ENCODE peak calls at places on chromosomes 5 and 9, in eight cellular contexts. N is MCF 10A; K is activated CD8-positive, alpha-beta T cell treated with anti-CD3 and anti-CD28 coated beads for 36 hours; P is CD14-positive monocyte; V is stomach; D is AG09309; Q is CD4-positive, alpha-beta T cell; W is bronchial epithelial cell. S is an unnamed sample.

GRCh38 chr9:95783426-95783975 is 92.0 kb upstream of the ERCC6L2 start:
- DNase-seq in Q (no peak), V (no peak), N (peak; percentile 82), K (no peak), W (no peak), P (no peak), D (no peak), S (no peak)

GRCh38 chr5:9013147-9013546 is 532.7 kb downstream of the SEMA5A start:
- DNase-seq in P (no peak), K (no peak), N (no peak), Q (no peak), D (no peak), W (no peak), V (no peak), S (no peak)

GRCh38 chr5:61926911-61927310 is 379.1 kb upstream of the KIF2A start:
- DNase-seq in K (no peak), P (no peak), N (no peak), V (no peak), Q (no peak), W (peak; percentile 61), D (no peak), S (no peak)

GRCh38 chr9:20269620-20270019 is 352.7 kb downstream of the MLLT3 start:
- DNase-seq in D (no peak), Q (no peak), P (no peak), W (peak; percentile 80), V (no peak), N (no peak), K (no peak), S (no peak)

GRCh38 chr5:158873115-158873514 is 226.6 kb downstream of the EBF1 start:
- DNase-seq in W (no peak), P (no peak), V (no peak), N (no peak), Q (no peak), D (no peak), K (no peak), S (no peak)

GRCh38 chr5:174045470-174046025 is at the start of gene NSG2:
- DNase-seq in N (peak; percentile 96), Q (no peak), P (no peak), K (peak; percentile 60), V (peak; percentile 81), D (peak; percentile 71), W (peak; percentile 60), S (peak; percentile 83)

GRCh38 chr5:125559296-125559695 is 812.9 kb upstream of the ZNF608 start:
- DNase-seq in K (no peak), Q (no peak), V (no peak), D (peak; percentile 83), P (no peak), N (peak; percentile 88), W (peak; percentile 99), S (no peak)

GRCh38 chr9:70998962-70999361 is 122.5 kb downstream of the TRPM3 start:
- DNase-seq in Q (no peak), D (peak; percentile 5), N (no peak), K (no peak), W (no peak), V (no peak), P (no peak), S (no peak)

GRCh38 chr5:76737846-76738245 is 21.9 kb downstream of the F2R start:
- DNase-seq in V (no peak), W (no peak), K (no peak), P (no peak), N (no peak), D (no peak), Q (no peak), S (no peak)

GRCh38 chr5:14141764-14142163 is 1.4 kb upstream of the TRIO start:
- DNase-seq in Q (no peak), V (no peak), P (no peak), N (no peak), D (no peak), W (no peak), K (no peak), S (no peak)

GRCh38 chr5:6734243-6734695 is 21.0 kb downstream of the TENT4A start:
- DNase-seq in V (no peak), P (no peak), N (no peak), K (no peak), D (no peak), W (no peak), Q (no peak), S (no peak)

GRCh38 chr9:92265159-92265558 is 28.3 kb downstream of the IARS1 start:
- DNase-seq in W (peak; percentile 38), P (no peak), K (no peak), V (no peak), Q (no peak), N (peak; percentile 53), D (no peak), S (no peak)

GRCh38 chr9:90961375-90961774 is 159.8 kb downstream of the SYK start:
- DNase-seq in P (no peak), V (no peak), N (peak; percentile 81), W (peak; percentile 84), Q (no peak), D (no peak), K (no peak), S (no peak)

GRCh38 chr5:78720234-78720985 is 71.8 kb upstream of the LHFPL2 start:
- DNase-seq in N (no peak), P (no peak), K (no peak), D (no peak), V (peak; percentile 33), Q (no peak), W (no peak), S (no peak)

GRCh38 chr5:90475436-90475980 is 844 bp downstream of the POLR3G start:
- DNase-seq in P (no peak), Q (no peak), V (no peak), D (no peak), N (peak; percentile 18), K (no peak), W (no peak), S (no peak)

GRCh38 chr5:123795688-123796087 is 283.7 kb downstream of the CSNK1G3 start:
- DNase-seq in W (peak; percentile 25), D (no peak), K (no peak), P (no peak), N (no peak), V (no peak), Q (no peak), S (no peak)

GRCh38 chr9:124242331-124243194 is 15.2 kb upstream of the NEK6 start:
- DNase-seq in Q (no peak), P (no peak), K (no peak), D (no peak), V (no peak), N (no peak), W (no peak), S (no peak)

DNA sequence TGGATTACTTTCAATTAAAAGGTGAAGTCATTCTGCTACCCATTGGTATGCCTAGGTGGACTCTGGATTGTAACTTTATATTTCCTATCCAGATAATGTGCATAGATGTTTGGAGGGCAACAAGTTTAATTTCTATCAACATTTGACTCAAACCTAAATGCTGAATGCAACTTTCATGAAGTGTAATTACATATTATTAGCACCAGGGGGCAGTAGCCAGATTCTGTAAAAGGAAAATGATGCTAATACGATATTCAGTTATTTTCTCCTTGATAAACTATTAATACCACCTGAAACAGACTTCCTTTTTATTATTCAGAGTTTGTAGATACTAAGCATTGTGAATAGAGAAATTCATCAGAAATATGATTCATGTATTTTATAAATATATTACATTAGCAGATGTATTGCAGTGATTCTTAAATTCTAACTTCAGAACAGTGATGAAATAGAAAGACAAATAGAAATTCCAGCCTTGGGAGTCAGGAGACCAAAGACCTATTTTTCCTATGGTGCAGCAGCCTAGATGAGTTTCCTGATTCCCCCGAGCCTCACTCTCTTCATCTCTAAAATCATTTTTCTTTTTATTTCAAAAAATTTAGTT is 148.1 kb downstream of the CAAP1 start:
- DNase-seq in P (no peak), Q (no peak), K (no peak), N (peak; percentile 47), W (peak; percentile 36), D (no peak), V (no peak), S (no peak)
- TF ChIP-seq CTCF in P (peak; percentile 84), Q (peak; percentile 78), K (peak; percentile 94), N (peak; percentile 69), W (peak; percentile 35), D (peak; percentile 53), V (peak; percentile 74), S (peak; percentile 89)

GRCh38 chr9:17519761-17520160 is 59.1 kb upstream of the SH3GL2 start:
- DNase-seq in K (no peak), D (no peak), Q (no peak), W (peak; percentile 15), P (no peak), N (no peak), V (no peak), S (no peak)

GRCh38 chr9:17521456-17521855 is 57.4 kb upstream of the SH3GL2 start:
- DNase-seq in K (no peak), W (no peak), D (no peak), V (no peak), N (no peak), Q (no peak), P (no peak), S (no peak)

GRCh38 chr9:17520264-17521058 is 58.4 kb upstream of the SH3GL2 start:
- DNase-seq in V (no peak), P (no peak), W (no peak), N (no peak), D (no peak), K (no peak), Q (no peak), S (no peak)
- TF ChIP-seq CTCF in V (no peak), P (no peak), W (no peak), N (no peak), D (no peak), K (no peak), Q (no peak), S (no peak)

DNA sequence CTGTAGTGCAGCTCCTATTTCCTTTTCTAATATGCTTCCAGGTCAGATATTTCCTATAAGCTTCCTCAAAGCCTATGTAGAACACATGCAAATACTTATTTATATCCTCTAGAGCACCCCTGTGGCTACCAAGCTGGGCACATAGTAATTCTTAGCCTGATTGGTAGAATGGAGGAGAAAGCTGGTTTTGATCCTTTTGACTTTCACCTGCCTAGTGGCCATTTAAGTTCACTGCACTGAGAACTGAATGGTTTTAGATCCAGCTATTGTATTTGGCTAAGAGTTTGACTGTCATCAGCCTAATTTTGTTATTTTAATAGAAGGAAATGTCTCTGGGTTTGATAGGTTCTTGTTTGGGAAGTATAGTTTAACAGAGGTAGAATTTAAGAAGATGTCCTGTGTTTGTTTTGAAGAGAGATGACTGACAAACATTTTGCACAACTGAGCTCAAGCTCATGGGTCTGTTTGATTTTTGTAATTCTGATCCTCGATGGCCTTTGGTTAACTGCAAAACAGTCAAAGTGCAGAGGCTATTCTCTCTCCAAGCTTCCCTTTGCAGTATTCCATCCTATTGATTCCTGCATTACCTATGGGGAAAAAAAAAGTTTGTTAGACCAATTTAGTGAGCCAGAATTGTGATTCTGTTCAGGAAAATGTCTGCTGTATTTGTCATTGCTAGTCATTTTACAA is 85.4 kb downstream of the KCNN2 start:
- DNase-seq in V (no peak), D (no peak), Q (no peak), P (no peak), K (no peak), N (peak; percentile 12), W (peak; percentile 6), S (no peak)
- TF ChIP-seq CTCF in V (no peak), D (no peak), Q (no peak), P (peak; percentile 6), K (peak; percentile 16), N (no peak), W (no peak), S (peak; percentile 56)

DNA sequence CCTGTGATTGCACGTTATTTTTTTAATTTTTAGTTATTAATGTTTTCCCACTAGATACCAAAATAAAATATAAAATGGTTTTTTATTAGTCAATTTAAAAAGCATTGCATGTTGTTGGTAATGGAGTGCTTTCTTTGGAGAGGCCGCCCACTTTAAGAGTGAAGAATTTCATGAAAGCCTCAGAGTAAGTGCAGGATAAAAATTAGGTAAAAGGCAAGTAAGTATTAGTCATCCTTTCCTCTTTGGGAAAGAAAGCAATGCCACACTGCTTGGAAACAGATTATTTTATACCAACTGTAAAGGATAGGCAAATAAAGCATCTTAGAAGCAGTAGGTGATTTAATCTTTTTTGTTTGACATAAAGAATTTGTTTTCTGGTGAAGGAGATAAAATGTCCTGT is 62.9 kb downstream of the HSD17B4 start:
- DNase-seq in K (no peak), V (no peak), D (no peak), W (no peak), N (peak; percentile 11), Q (no peak), P (no peak), S (no peak)
- TF ChIP-seq CTCF in K (no peak), V (no peak), D (no peak), W (no peak), N (no peak), Q (no peak), P (no peak), S (no peak)

S was measured in neural crest cell.